ENCODE peak calls at places on chromosomes 7 and 10, in five cellular contexts. B, Y, I, C and T are unnamed samples.

GRCh38 chr7:150322114-150322832 is 882 bp upstream of the LRRC61 start:
- DNase-seq in B (no peak), Y (no peak), I (no peak), C (peak; percentile 89), T (no peak)

GRCh38 chr7:92793656-92794205 is 42.6 kb downstream of the CDK6 start:
- DNase-seq in B (no peak), Y (no peak), I (no peak), C (no peak), T (no peak)

GRCh38 chr7:3217166-3217565 is 83.9 kb upstream of the SDK1 start:
- DNase-seq in B (no peak), Y (no peak), I (peak; percentile 75), C (no peak), T (no peak)

GRCh38 chr10:102723989-102724388 is 9.6 kb downstream of the SFXN2 start:
- DNase-seq in B (no peak), Y (no peak), I (no peak), C (no peak), T (no peak)

GRCh38 chr10:34960983-34961382 is 129.2 kb downstream of the CUL2 start:
- DNase-seq in B (no peak), Y (peak; percentile 13), I (peak; percentile 64), C (no peak), T (no peak)

GRCh38 chr7:111535142-111535541 is 27.1 kb downstream of the IMMP2L start:
- DNase-seq in B (no peak), Y (no peak), I (no peak), C (no peak), T (no peak)

GRCh38 chr7:76223286-76223972 is 21.7 kb downstream of the SRRM3 start:
- DNase-seq in B (no peak), Y (no peak), I (no peak), C (no peak), T (no peak)

GRCh38 chr7:353746-354325 is 63.9 kb downstream of the FOXL3 start:
- DNase-seq in B (no peak), Y (no peak), I (peak; percentile 48), C (no peak), T (no peak)

GRCh38 chr10:9895981-9896380 is 1121.7 kb upstream of the CELF2 start:
- DNase-seq in B (no peak), Y (no peak), I (no peak), C (no peak), T (no peak)

GRCh38 chr7:2860627-2861133 is 16.6 kb upstream of the GNA12 start:
- DNase-seq in B (no peak), Y (no peak), I (no peak), C (no peak), T (no peak)

GRCh38 chr10:97919012-97919411 is 69.4 kb downstream of the GOLGA7B start:
- DNase-seq in B (no peak), Y (peak; percentile 46), I (no peak), C (peak; percentile 12), T (no peak)

GRCh38 chr7:48105045-48105444 is 16.0 kb downstream of the UPP1 start:
- DNase-seq in B (no peak), Y (no peak), I (no peak), C (no peak), T (no peak)

GRCh38 chr7:28144266-28144665 is 36.3 kb downstream of the JAZF1 start:
- DNase-seq in B (no peak), Y (no peak), I (no peak), C (no peak), T (no peak)

GRCh38 chr10:100038561-100039071 is 28.9 kb upstream of the DNMBP start:
- DNase-seq in B (no peak), Y (no peak), I (no peak), C (no peak), T (no peak)

GRCh38 chr10:96850825-96851224 is 18.7 kb downstream of the LCOR start:
- DNase-seq in B (no peak), Y (no peak), I (no peak), C (no peak), T (no peak)

GRCh38 chr7:123023126-123023525 is 27.6 kb upstream of the TAS2R16 start:
- DNase-seq in B (no peak), Y (no peak), I (no peak), C (no peak), T (no peak)

GRCh38 chr10:72746606-72747357 is 54.8 kb downstream of the MCU start:
- DNase-seq in B (no peak), Y (no peak), I (no peak), C (no peak), T (no peak)

GRCh38 chr10:114937962-114938817 is at the start of gene TRUB1:
- DNase-seq in B (peak; percentile 89), Y (peak; percentile 92), I (peak; percentile 93), C (peak; percentile 97), T (peak; percentile 81)

GRCh38 chr10:52287853-52288252 is 26.2 kb upstream of the DKK1 start:
- DNase-seq in B (no peak), Y (no peak), I (no peak), C (no peak), T (no peak)

GRCh38 chr10:35369049-35369760 is 32.9 kb downstream of the CCNY start:
- DNase-seq in B (no peak), Y (no peak), I (no peak), C (no peak), T (no peak)

GRCh38 chr7:92754756-92755581 is 81.4 kb downstream of the CDK6 start:
- DNase-seq in B (no peak), Y (no peak), I (peak; percentile 47), C (no peak), T (no peak)

GRCh38 chr10:22247636-22248035 is 29.8 kb upstream of the EBLN1 start:
- DNase-seq in B (no peak), Y (no peak), I (no peak), C (no peak), T (no peak)

GRCh38 chr7:66359656-66360211 is 154.6 kb downstream of the TPST1 start:
- DNase-seq in B (no peak), Y (no peak), I (peak; percentile 38), C (no peak), T (no peak)

GRCh38 chr7:149261321-149261828 is 621 bp upstream of the ZNF783 start:
- DNase-seq in B (no peak), Y (no peak), I (no peak), C (no peak), T (no peak)

GRCh38 chr10:77311186-77311585 is 326.4 kb downstream of the KCNMA1 start:
- DNase-seq in B (no peak), Y (no peak), I (no peak), C (no peak), T (no peak)

GRCh38 chr10:69929575-69929974 is 123.1 kb upstream of the MACROH2A2 start:
- DNase-seq in B (no peak), Y (no peak), I (no peak), C (no peak), T (no peak)

GRCh38 chr7:107118109-107118900 is 50.5 kb upstream of the HBP1 start:
- DNase-seq in B (no peak), Y (no peak), I (no peak), C (no peak), T (no peak)

GRCh38 chr7:1661461-1661860 is 8.6 kb upstream of the ELFN1 start:
- DNase-seq in B (no peak), Y (no peak), I (no peak), C (no peak), T (no peak)

GRCh38 chr7:43873300-43873699 is 4.0 kb upstream of the MRPS24 start:
- DNase-seq in B (no peak), Y (no peak), I (peak; percentile 58), C (no peak), T (no peak)